ENCODE peak calls at places on chromosomes 13 and 19, in six cellular contexts. V, C, W, I, L and Y are unnamed samples.

GRCh38 chr13:73740681-73741080 is 393.5 kb downstream of the KLF12 start:
- DNase-seq in V (peak), L (no peak), I (no peak), W (no peak), C (no peak), Y (no peak)

GRCh38 chr13:110885516-110885915 is 29.4 kb downstream of the ANKRD10 start:
- DNase-seq in L (no peak), I (no peak), V (no peak), C (no peak), W (no peak), Y (no peak)

GRCh38 chr13:83153833-83154232 is 728.4 kb downstream of the SLITRK1 start:
- DNase-seq in L (no peak), C (peak), V (peak), I (no peak), W (no peak), Y (no peak)

GRCh38 chr13:60335531-60335930 is 61.5 kb upstream of the TDRD3 start:
- DNase-seq in C (no peak), V (peak), L (peak), I (no peak), W (no peak), Y (no peak)

GRCh38 chr19:32631381-32631780 is 43.6 kb downstream of the ANKRD27 start:
- DNase-seq in L (no peak), C (no peak), V (no peak), I (no peak), W (no peak), Y (no peak)

GRCh38 chr13:70087247-70087646 is 20.4 kb upstream of the ATXN8OS start:
- DNase-seq in V (no peak), W (peak), I (no peak), C (no peak), L (no peak), Y (peak)

GRCh38 chr13:45447050-45447661 is 17.6 kb upstream of the COG3 start:
- DNase-seq in W (no peak), I (no peak), V (no peak), L (no peak), C (no peak), Y (no peak)

GRCh38 chr13:52665325-52665724 is 12.7 kb downstream of the SUGT1 start:
- DNase-seq in W (peak), V (peak), L (peak), C (peak), I (no peak), Y (peak)

GRCh38 chr13:46614582-46614981 is 61.6 kb downstream of the LRCH1 start:
- DNase-seq in C (no peak), W (no peak), I (no peak), L (no peak), V (peak), Y (peak)

GRCh38 chr13:30224732-30225131 is 82.6 kb downstream of the KATNAL1 start:
- DNase-seq in L (peak), V (peak), C (no peak), I (no peak), W (peak), Y (peak)

GRCh38 chr19:42563352-42564210 is 31.1 kb downstream of the CEACAM8 start:
- DNase-seq in C (peak), W (peak), I (peak), V (peak), L (peak), Y (peak)

GRCh38 chr13:41465215-41465907 is 8.0 kb downstream of the RGCC start:
- DNase-seq in C (peak), L (peak), I (peak), V (peak), W (peak), Y (peak)

GRCh38 chr13:106114981-106115554 is 420.4 kb downstream of the EFNB2 start:
- DNase-seq in L (no peak), I (no peak), C (no peak), W (no peak), V (no peak), Y (no peak)

GRCh38 chr13:109785141-109785891 is 1.1 kb downstream of the IRS2 start:
- DNase-seq in C (no peak), W (peak), I (peak), L (peak), V (peak), Y (no peak)

GRCh38 chr19:4581381-4582111 is 22.1 kb upstream of the SEMA6B start:
- DNase-seq in C (no peak), L (peak), W (peak), I (no peak), V (peak), Y (no peak)

GRCh38 chr13:75803175-75803611 is 167.1 kb downstream of the LMO7 start:
- DNase-seq in L (no peak), C (peak), I (no peak), V (no peak), W (no peak), Y (no peak)

GRCh38 chr19:37329686-37330085 is 41.2 kb upstream of the ZNF527 start:
- DNase-seq in I (no peak), C (no peak), L (peak), V (no peak), W (no peak), Y (peak)
- TF ChIP-seq CTCF in I (no peak), C (no peak), L (no peak), V (peak), W (peak), Y (peak)

GRCh38 chr19:2247433-2248101 is 1.6 kb upstream of the AMH start:
- DNase-seq in L (no peak), C (no peak), V (no peak), I (no peak), W (no peak), Y (no peak)

GRCh38 chr19:2245273-2245672 is 3.9 kb upstream of the AMH start:
- DNase-seq in L (no peak), I (no peak), V (no peak), W (no peak), C (no peak), Y (no peak)

GRCh38 chr19:2248136-2249009 is 750 bp upstream of the AMH start:
- DNase-seq in I (no peak), C (no peak), L (no peak), W (no peak), V (no peak), Y (no peak)

GRCh38 chr19:2246014-2246620 is 3.0 kb upstream of the AMH start:
- DNase-seq in L (no peak), I (no peak), C (no peak), W (no peak), V (no peak), Y (no peak)

DNA sequence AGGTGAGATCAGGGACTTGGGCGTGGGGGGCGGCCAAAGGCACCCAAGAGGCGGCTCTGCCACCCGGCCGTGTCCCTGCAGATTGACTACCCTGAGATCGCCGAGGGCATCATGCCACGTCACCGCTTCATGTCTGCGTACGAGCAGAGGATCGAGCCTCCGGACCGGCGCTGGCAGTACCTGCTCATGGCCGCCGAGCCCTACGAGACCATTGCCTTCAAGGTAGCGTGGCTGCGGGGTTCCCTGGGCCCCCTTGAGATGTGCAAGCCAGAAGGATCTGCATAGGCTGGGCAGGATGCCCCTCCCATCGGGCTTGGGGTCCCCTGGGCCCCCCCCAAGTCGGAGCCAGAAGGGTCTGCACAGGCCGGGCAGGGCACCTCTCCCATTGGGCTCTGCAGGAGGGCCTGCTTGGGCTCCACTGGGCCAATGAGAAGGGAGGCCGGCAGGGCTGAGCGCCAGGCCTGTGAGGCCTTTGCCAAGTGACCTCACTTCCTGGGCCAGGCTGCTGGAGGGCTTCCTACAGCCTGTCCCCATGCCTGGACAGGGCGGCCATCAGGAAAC is 2.2 kb upstream of the AMH start:
- DNase-seq in V (peak), I (no peak), L (peak), W (no peak), C (no peak), Y (no peak)
- H3K27ac ChIP-seq in V (no peak), I (no peak), L (no peak), W (no peak), C (no peak), Y (peak)

GRCh38 chr13:50361282-50361681 is 346.0 kb downstream of the KCNRG start:
- DNase-seq in V (no peak), W (no peak), I (no peak), L (no peak), C (peak), Y (no peak)

GRCh38 chr13:50359779-50360178 is 344.5 kb downstream of the KCNRG start:
- DNase-seq in L (no peak), C (no peak), W (no peak), I (no peak), V (no peak), Y (no peak)

GRCh38 chr13:50358221-50358620 is 343.0 kb downstream of the KCNRG start:
- DNase-seq in I (no peak), C (no peak), V (no peak), W (no peak), L (peak), Y (no peak)

GRCh38 chr13:50358715-50359367 is 343.6 kb downstream of the KCNRG start:
- DNase-seq in L (no peak), C (no peak), W (no peak), I (no peak), V (no peak), Y (no peak)

DNA sequence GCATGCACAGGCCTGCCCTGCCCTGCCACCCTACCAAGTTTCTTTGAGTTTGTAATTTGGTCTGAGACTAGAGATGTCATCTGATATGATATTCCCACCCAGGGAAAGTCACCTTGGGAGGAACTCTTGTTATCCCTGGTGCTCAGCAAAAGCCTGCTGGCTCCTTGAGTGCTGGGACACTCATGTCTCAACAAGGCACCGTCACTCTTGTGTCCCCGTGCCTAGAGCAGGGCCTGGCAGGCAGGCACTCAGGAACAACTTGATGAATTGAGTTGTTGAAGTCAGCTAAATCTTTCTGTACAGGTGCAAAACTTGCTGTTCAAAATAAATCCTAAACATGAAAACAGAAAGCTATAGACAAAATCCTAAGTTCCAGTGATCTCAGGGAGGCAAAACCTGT is 345.4 kb downstream of the KCNRG start:
- DNase-seq in I (no peak), C (no peak), L (no peak), W (no peak), V (no peak), Y (no peak)
- TF ChIP-seq CTCF in I (no peak), C (no peak), L (no peak), W (no peak), V (no peak), Y (no peak)

GRCh38 chr13:27259831-27260230 is 8.5 kb downstream of the RPL21 start:
- DNase-seq in W (no peak), V (no peak), I (no peak), L (no peak), C (no peak), Y (no peak)
- H3K27ac ChIP-seq in W (no peak), V (peak), I (peak), L (no peak), C (no peak), Y (no peak)

GRCh38 chr13:79775830-79776229 is 294.9 kb downstream of the NDFIP2 start:
- DNase-seq in I (peak), W (peak), L (peak), C (peak), V (peak), Y (peak)

GRCh38 chr13:79777504-79777903 is 296.5 kb downstream of the NDFIP2 start:
- DNase-seq in I (no peak), W (no peak), L (no peak), C (no peak), V (no peak), Y (no peak)

GRCh38 chr13:79779061-79779460 is 298.1 kb downstream of the NDFIP2 start:
- DNase-seq in I (no peak), W (no peak), C (no peak), L (no peak), V (no peak), Y (no peak)

GRCh38 chr13:79779761-79780160 is 298.8 kb downstream of the NDFIP2 start:
- DNase-seq in W (peak), I (peak), V (peak), L (peak), C (no peak), Y (peak)

DNA sequence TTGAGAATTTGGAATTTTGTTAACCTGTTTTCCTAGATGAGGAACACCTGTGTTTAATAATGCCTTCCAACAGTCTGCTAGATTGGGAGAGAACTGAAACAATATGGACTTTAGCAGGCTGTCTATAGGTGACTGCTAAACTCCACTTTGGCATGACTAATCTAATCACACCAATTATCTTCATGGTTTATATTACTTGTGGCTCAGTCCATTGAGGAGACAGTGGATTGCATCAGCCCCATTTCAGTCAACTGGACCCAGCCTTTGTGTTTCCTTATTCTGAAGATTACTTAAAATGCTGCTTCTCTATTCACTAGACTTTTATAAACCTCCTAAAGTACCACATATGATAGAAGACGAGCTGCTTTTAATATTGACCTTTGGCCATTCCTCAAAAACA is 295.6 kb downstream of the NDFIP2 start:
- DNase-seq in W (no peak), I (peak), V (peak), C (no peak), L (peak), Y (no peak)
- TF ChIP-seq CTCF in W (no peak), I (no peak), V (no peak), C (no peak), L (no peak), Y (no peak)

DNA sequence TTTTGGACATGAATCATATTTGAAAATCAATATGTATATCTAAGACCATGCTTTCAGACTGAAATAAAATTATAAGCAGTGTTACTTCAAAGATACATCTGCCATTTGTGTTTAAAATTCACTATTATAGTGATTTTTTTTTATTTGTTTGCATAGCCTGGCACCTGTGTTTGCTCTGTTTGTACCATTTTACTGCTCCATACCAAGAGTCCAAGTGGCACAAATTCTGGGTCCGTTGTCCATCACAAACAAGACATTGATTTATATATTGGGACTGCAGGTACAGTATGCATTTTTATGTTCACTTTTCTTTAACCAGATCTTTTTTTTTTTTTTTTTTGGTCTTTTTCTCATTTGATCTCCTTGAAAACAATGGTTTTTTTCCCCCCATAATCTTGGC is 6.7 kb upstream of the GPR183 start:
- DNase-seq in W (no peak), C (no peak), L (no peak), V (no peak), I (no peak), Y (no peak)
- H3K27ac ChIP-seq in W (no peak), C (no peak), L (no peak), V (no peak), I (no peak), Y (no peak)

GRCh38 chr13:19085258-19085657 is 96.4 kb downstream of the TUBA3C start:
- DNase-seq in V (no peak), C (no peak), W (no peak), I (no peak), L (no peak), Y (no peak)

GRCh38 chr13:19088416-19088815 is 93.2 kb downstream of the TUBA3C start:
- DNase-seq in L (no peak), C (no peak), W (no peak), I (no peak), V (no peak), Y (no peak)

GRCh38 chr13:19090495-19090894 is 91.1 kb downstream of the TUBA3C start:
- DNase-seq in L (no peak), C (no peak), W (no peak), I (no peak), V (no peak), Y (no peak)

GRCh38 chr13:19085876-19086275 is 95.7 kb downstream of the TUBA3C start:
- DNase-seq in L (no peak), V (no peak), I (no peak), W (no peak), C (no peak), Y (no peak)

DNA sequence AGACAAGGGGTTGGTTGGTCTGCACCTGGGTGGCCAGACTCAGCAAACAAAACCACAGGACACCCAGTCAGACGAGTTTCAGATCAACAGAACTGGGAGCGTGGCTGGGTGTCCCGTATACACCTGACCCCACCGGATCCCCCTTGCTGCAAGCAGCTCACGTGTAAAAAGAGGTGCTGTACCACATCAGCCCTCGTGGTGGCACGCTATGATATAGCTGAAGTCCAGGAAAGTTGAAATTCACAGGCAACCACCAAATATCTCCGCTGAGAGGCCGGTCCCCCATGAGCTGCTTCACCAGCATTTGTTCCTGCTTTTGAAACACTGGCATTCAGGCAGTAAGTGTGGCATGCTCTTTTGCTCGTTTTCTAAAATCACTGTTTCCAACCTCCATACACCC is 92.3 kb downstream of the TUBA3C start:
- DNase-seq in W (no peak), C (no peak), V (no peak), L (peak), I (no peak), Y (no peak)
- TF ChIP-seq CTCF in W (no peak), C (no peak), V (no peak), L (no peak), I (no peak), Y (no peak)